ENCODE peak calls at places on chromosomes 4 and X, in four cellular contexts. One of them, this sample, is unnamed.

GRCh38 chr4:176238819-176239218 is 30.2 kb downstream of the ASB5 start:
- DNase-seq in HepG2: no peak
- DNase-seq in GM12878: no peak
- DNase-seq in H1: no peak
- DNase-seq in this sample: no peak

GRCh38 chr4:102598102-102598758 is 97.1 kb downstream of the NFKB1 start:
- DNase-seq in GM12878: no peak
- DNase-seq in HepG2: no peak
- DNase-seq in H1: no peak
- DNase-seq in this sample: no peak

GRCh38 chrX:80812176-80812575 is 2.5 kb upstream of the BRWD3 start:
- DNase-seq in GM12878: no peak
- DNase-seq in H1: no peak
- DNase-seq in HepG2: peak; percentile 18
- DNase-seq in this sample: peak; percentile 12

GRCh38 chrX:15751160-15751819 is 13.2 kb downstream of the CA5B start:
- DNase-seq in HepG2: no peak
- DNase-seq in GM12878: no peak
- DNase-seq in H1: no peak
- DNase-seq in this sample: no peak

GRCh38 chr4:150145090-150145949 is 67.1 kb downstream of the DCLK2 start:
- DNase-seq in H1: no peak
- DNase-seq in GM12878: no peak
- DNase-seq in HepG2: no peak
- DNase-seq in this sample: peak; percentile 17

GRCh38 chr4:688695-689497 is at the start of gene SLC49A3:
- DNase-seq in GM12878: no peak
- DNase-seq in HepG2: no peak
- DNase-seq in H1: no peak
- DNase-seq in this sample: no peak

GRCh38 chr4:86055898-86056297 is 304.0 kb downstream of the MAPK10 start:
- DNase-seq in HepG2: no peak
- DNase-seq in GM12878: no peak
- DNase-seq in H1: no peak
- DNase-seq in this sample: no peak

GRCh38 chr4:139279723-139280620 is at the start of gene MGARP:
- DNase-seq in GM12878: no peak
- DNase-seq in HepG2: no peak
- DNase-seq in H1: peak; percentile 50
- DNase-seq in this sample: no peak

GRCh38 chr4:5066101-5066500 is 14.8 kb downstream of the STK32B start:
- DNase-seq in GM12878: no peak
- DNase-seq in H1: no peak
- DNase-seq in HepG2: no peak
- DNase-seq in this sample: no peak

GRCh38 chr4:72496119-72496518 is 72.9 kb downstream of the ADAMTS3 start:
- DNase-seq in GM12878: no peak
- DNase-seq in H1: no peak
- DNase-seq in HepG2: no peak
- DNase-seq in this sample: no peak

GRCh38 chr4:8913858-8914460 is 42.3 kb upstream of the HMX1 start:
- DNase-seq in HepG2: no peak
- DNase-seq in H1: no peak
- DNase-seq in GM12878: no peak
- DNase-seq in this sample: no peak

GRCh38 chrX:100264200-100264599 is 145.9 kb downstream of the PCDH19 start:
- DNase-seq in HepG2: no peak
- DNase-seq in GM12878: peak; percentile 45
- DNase-seq in H1: no peak
- DNase-seq in this sample: no peak

GRCh38 chr4:150090836-150091235 is 12.6 kb downstream of the DCLK2 start:
- DNase-seq in GM12878: no peak
- DNase-seq in HepG2: no peak
- DNase-seq in H1: no peak
- DNase-seq in this sample: no peak

GRCh38 chrX:106467422-106467821 is 144.4 kb upstream of the RADX start:
- DNase-seq in HepG2: no peak
- DNase-seq in H1: no peak
- DNase-seq in GM12878: no peak
- DNase-seq in this sample: no peak

GRCh38 chrX:27444093-27444908 is 18.8 kb downstream of the PPP4R3C start:
- DNase-seq in GM12878: no peak
- DNase-seq in HepG2: peak; percentile 14
- DNase-seq in H1: no peak
- DNase-seq in this sample: no peak

GRCh38 chrX:138925330-138925729 is 213.8 kb upstream of the FGF13 start:
- DNase-seq in HepG2: no peak
- DNase-seq in GM12878: no peak
- DNase-seq in H1: no peak
- DNase-seq in this sample: peak; percentile 76

GRCh38 chrX:64204701-64205440 is 637 bp downstream of the AMER1 start:
- DNase-seq in HepG2: peak; percentile 0
- DNase-seq in H1: no peak
- DNase-seq in GM12878: no peak
- DNase-seq in this sample: peak; percentile 34

DNA sequence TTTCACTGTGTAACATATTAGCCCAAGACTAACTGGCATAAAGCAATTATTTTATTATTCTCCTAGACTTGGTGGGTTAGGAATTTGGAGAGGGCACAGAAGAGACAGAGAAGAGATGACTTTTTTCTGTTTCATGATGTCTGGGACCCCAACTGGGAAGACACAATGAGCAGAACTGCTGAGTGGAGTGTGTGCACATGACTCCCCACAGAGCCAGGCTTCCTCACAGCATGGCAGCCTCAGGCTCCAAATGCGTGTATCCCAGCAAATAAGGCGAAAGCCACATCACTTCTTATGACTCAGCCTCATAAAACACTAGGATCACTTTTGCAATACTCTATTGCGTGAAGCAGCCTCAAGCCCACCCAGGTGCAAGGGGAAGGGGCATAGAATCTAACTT is 68.4 kb downstream of the MFAP3L start:
- DNase-seq in GM12878: no peak
- DNase-seq in HepG2: no peak
- DNase-seq in H1: no peak
- DNase-seq in this sample: no peak
- TF ChIP-seq HDAC6 in GM12878: no peak
- TF ChIP-seq HDAC6 in HepG2: no peak
- TF ChIP-seq HDAC6 in H1: no peak
- TF ChIP-seq HDAC6 in this sample: no peak

DNA sequence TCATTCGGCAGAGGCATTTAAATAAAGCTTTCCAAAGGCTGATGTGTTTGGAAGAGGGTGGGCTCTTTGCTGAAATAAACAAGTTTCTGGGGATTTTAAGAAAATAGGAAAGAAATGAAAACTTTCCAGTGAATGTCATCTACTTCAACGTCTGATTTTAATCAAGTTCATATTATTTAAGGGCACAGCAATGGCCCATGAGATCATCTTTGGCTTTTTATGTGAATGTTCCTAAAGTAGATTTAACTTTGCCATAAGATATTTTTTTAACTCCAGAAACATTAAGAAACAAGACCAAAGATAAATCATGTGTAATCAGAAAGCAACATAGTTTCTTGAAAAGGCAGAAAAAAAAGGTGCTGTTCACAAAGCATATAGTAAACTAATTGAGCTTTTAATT is 69.9 kb upstream of the TTC29 start:
- DNase-seq in HepG2: no peak
- DNase-seq in GM12878: no peak
- DNase-seq in H1: no peak
- DNase-seq in this sample: no peak
- TF ChIP-seq HDAC6 in HepG2: no peak
- TF ChIP-seq HDAC6 in GM12878: no peak
- TF ChIP-seq HDAC6 in H1: no peak
- TF ChIP-seq HDAC6 in this sample: no peak

GRCh38 chrX:40006025-40007017 is 91.4 kb downstream of the BCOR start:
- DNase-seq in HepG2: no peak
- DNase-seq in GM12878: no peak
- DNase-seq in H1: no peak
- DNase-seq in this sample: no peak
- TF ChIP-seq HDAC6 in HepG2: no peak
- TF ChIP-seq HDAC6 in GM12878: peak; percentile 11
- TF ChIP-seq HDAC6 in H1: no peak
- TF ChIP-seq HDAC6 in this sample: no peak

DNA sequence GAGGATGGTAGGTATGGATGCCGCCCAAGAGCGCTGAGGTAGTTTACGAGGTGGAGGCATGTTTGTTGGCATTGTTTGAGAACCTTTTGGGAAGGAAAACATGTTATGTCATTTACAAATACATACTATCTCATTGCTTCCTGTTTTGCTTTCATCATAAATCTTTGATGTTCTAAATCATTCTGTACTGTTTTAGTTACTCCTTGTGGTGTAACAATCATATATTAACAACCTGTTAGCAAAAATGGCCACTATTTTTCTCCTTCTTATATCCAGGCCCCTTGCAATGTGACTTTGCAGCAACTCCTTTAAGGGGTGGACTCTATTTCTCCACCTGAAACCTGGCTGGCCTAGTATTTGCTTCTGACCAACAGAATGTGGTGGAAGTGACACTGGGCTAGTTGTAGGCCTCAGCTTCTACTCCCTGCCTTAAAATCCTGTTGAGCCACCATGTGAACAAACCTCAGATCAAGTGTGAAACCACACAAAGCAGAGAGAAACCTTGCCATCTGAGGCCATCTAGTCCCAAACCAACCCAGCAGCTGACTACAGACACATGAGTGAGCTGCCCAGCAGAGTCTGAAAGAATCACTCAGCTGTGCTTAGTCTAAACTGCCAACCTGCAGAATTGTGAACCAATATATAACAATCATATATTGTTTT is 15.8 kb upstream of the CXorf38 start:
- DNase-seq in H1: no peak
- DNase-seq in HepG2: no peak
- DNase-seq in GM12878: no peak
- DNase-seq in this sample: no peak
- TF ChIP-seq HDAC6 in H1: no peak
- TF ChIP-seq HDAC6 in HepG2: no peak
- TF ChIP-seq HDAC6 in GM12878: no peak
- TF ChIP-seq HDAC6 in this sample: no peak

GRCh38 chr4:183354213-183354612 is 32.0 kb upstream of the CLDN24 start:
- DNase-seq in H1: no peak
- DNase-seq in HepG2: peak; percentile 25
- DNase-seq in GM12878: no peak
- DNase-seq in this sample: no peak

GRCh38 chr4:183355405-183355804 is 33.2 kb upstream of the CLDN24 start:
- DNase-seq in GM12878: no peak
- DNase-seq in H1: no peak
- DNase-seq in HepG2: no peak
- DNase-seq in this sample: no peak

GRCh38 chr4:183353557-183353956 is 31.3 kb upstream of the CLDN24 start:
- DNase-seq in H1: no peak
- DNase-seq in HepG2: no peak
- DNase-seq in GM12878: no peak
- DNase-seq in this sample: peak; percentile 40

GRCh38 chr4:183350317-183351071 is 28.3 kb upstream of the CLDN24 start:
- DNase-seq in GM12878: no peak
- DNase-seq in HepG2: no peak
- DNase-seq in H1: no peak
- DNase-seq in this sample: no peak

DNA sequence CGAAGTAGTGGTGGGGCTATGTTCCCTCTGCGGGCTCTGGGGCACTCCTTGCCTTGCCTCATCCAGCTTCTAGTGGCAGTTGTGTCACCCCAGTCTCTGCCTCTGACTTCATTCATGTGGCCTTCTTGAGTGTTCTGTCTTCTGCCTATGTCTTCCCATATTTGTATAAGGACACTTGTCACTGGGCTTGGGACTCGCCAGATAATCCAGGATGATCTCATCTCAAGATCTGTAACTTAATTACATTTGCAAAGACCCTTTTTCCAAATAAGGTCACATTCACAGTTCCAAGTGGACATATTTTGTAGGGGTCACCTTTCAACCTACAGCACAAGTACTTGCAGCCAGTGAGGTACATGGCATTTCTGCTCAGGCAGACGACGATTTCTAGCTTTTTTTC is 30.3 kb upstream of the CLDN24 start:
- DNase-seq in HepG2: no peak
- DNase-seq in H1: no peak
- DNase-seq in GM12878: no peak
- DNase-seq in this sample: no peak
- TF ChIP-seq HDAC6 in HepG2: no peak
- TF ChIP-seq HDAC6 in H1: no peak
- TF ChIP-seq HDAC6 in GM12878: no peak
- TF ChIP-seq HDAC6 in this sample: no peak